ENCODE peak calls at places on chromosomes 4 and X, in five cellular contexts. One of them, this sample, is unnamed.

GRCh38 chr4:46994007-46994405 is 625 bp upstream of the GABRA4 start:
- DNase-seq in SK-N-SH: no peak
- DNase-seq in fibroblast of mammary gland: no peak
- DNase-seq in GM06990: no peak
- DNase-seq in MM.1S: no peak
- DNase-seq in this sample: no peak

GRCh38 chrX:39518451-39519212 is 579.1 kb downstream of the BCOR start:
- DNase-seq in GM06990: no peak
- DNase-seq in MM.1S: no peak
- DNase-seq in SK-N-SH: peak
- DNase-seq in fibroblast of mammary gland: no peak
- DNase-seq in this sample: peak

GRCh38 chr4:63717384-63717783 is 691.9 kb downstream of the TECRL start:
- DNase-seq in MM.1S: peak
- DNase-seq in fibroblast of mammary gland: no peak
- DNase-seq in SK-N-SH: peak
- DNase-seq in GM06990: no peak
- DNase-seq in this sample: no peak

GRCh38 chr4:177281544-177281943 is 28.1 kb upstream of the NEIL3 start:
- DNase-seq in SK-N-SH: no peak
- DNase-seq in fibroblast of mammary gland: no peak
- DNase-seq in GM06990: no peak
- DNase-seq in MM.1S: no peak
- DNase-seq in this sample: no peak

GRCh38 chr4:59729321-59729720 is 1470.8 kb upstream of the ADGRL3 start:
- DNase-seq in SK-N-SH: no peak
- DNase-seq in GM06990: no peak
- DNase-seq in MM.1S: no peak
- DNase-seq in fibroblast of mammary gland: no peak
- DNase-seq in this sample: no peak

GRCh38 chrX:72094894-72095293 is 36.8 kb downstream of the RTL5 start:
- DNase-seq in MM.1S: peak
- DNase-seq in GM06990: peak
- DNase-seq in SK-N-SH: peak
- DNase-seq in fibroblast of mammary gland: peak
- DNase-seq in this sample: peak

GRCh38 chrX:133928365-133928764 is 57.0 kb downstream of the GPC3 start:
- DNase-seq in fibroblast of mammary gland: no peak
- DNase-seq in GM06990: no peak
- DNase-seq in MM.1S: no peak
- DNase-seq in SK-N-SH: no peak
- DNase-seq in this sample: no peak

GRCh38 chr4:119794681-119795080 is 166.1 kb upstream of the PDE5A start:
- DNase-seq in SK-N-SH: no peak
- DNase-seq in MM.1S: no peak
- DNase-seq in GM06990: no peak
- DNase-seq in fibroblast of mammary gland: no peak
- DNase-seq in this sample: no peak

GRCh38 chrX:40090961-40091360 is 6.8 kb downstream of the BCOR start:
- DNase-seq in MM.1S: no peak
- DNase-seq in GM06990: no peak
- DNase-seq in fibroblast of mammary gland: no peak
- DNase-seq in SK-N-SH: no peak
- DNase-seq in this sample: peak

GRCh38 chr4:42719257-42719656 is 62.4 kb upstream of the ATP8A1 start:
- DNase-seq in fibroblast of mammary gland: no peak
- DNase-seq in GM06990: no peak
- DNase-seq in SK-N-SH: no peak
- DNase-seq in MM.1S: no peak
- DNase-seq in this sample: no peak

GRCh38 chr4:108702960-108703359 is 52.6 kb downstream of the OSTC start:
- DNase-seq in fibroblast of mammary gland: no peak
- DNase-seq in GM06990: no peak
- DNase-seq in MM.1S: peak
- DNase-seq in SK-N-SH: no peak
- DNase-seq in this sample: no peak

GRCh38 chr4:77579406-77580076 is 26.1 kb upstream of the CXCL13 start:
- DNase-seq in fibroblast of mammary gland: peak
- DNase-seq in SK-N-SH: no peak
- DNase-seq in MM.1S: no peak
- DNase-seq in GM06990: no peak
- DNase-seq in this sample: no peak

GRCh38 chr4:42464550-42465124 is 67.3 kb downstream of the SHISA3 start:
- DNase-seq in fibroblast of mammary gland: no peak
- DNase-seq in SK-N-SH: no peak
- DNase-seq in MM.1S: no peak
- DNase-seq in GM06990: no peak
- DNase-seq in this sample: no peak

GRCh38 chr4:27187786-27188185 is 327.1 kb downstream of the STIM2 start:
- DNase-seq in MM.1S: no peak
- DNase-seq in fibroblast of mammary gland: no peak
- DNase-seq in GM06990: no peak
- DNase-seq in SK-N-SH: no peak
- DNase-seq in this sample: no peak

GRCh38 chr4:121950680-121951569 is 935 bp downstream of the TRPC3 start:
- DNase-seq in SK-N-SH: peak
- DNase-seq in fibroblast of mammary gland: no peak
- DNase-seq in GM06990: peak
- DNase-seq in MM.1S: peak
- DNase-seq in this sample: peak

GRCh38 chr4:6916587-6917444 is 7.2 kb downstream of the TBC1D14 start:
- DNase-seq in MM.1S: no peak
- DNase-seq in GM06990: no peak
- DNase-seq in SK-N-SH: no peak
- DNase-seq in fibroblast of mammary gland: peak
- DNase-seq in this sample: peak

GRCh38 chrX:63503541-63503940 is 152.4 kb upstream of the SPIN4 start:
- DNase-seq in GM06990: no peak
- DNase-seq in MM.1S: no peak
- DNase-seq in SK-N-SH: no peak
- DNase-seq in fibroblast of mammary gland: peak
- DNase-seq in this sample: peak

GRCh38 chr4:187798385-187798784 is 197.2 kb upstream of the ZFP42 start:
- DNase-seq in MM.1S: no peak
- DNase-seq in fibroblast of mammary gland: no peak
- DNase-seq in GM06990: no peak
- DNase-seq in SK-N-SH: no peak
- DNase-seq in this sample: peak

GRCh38 chr4:10040049-10040892 is 19.0 kb upstream of the SLC2A9 start:
- DNase-seq in MM.1S: no peak
- DNase-seq in fibroblast of mammary gland: no peak
- DNase-seq in GM06990: no peak
- DNase-seq in SK-N-SH: no peak
- DNase-seq in this sample: peak

GRCh38 chrX:40871385-40872082 is 136.2 kb upstream of the MED14 start:
- DNase-seq in GM06990: peak
- DNase-seq in MM.1S: no peak
- DNase-seq in fibroblast of mammary gland: peak
- DNase-seq in SK-N-SH: no peak
- DNase-seq in this sample: no peak

GRCh38 chr4:61175495-61175894 is 24.6 kb upstream of the ADGRL3 start:
- DNase-seq in GM06990: no peak
- DNase-seq in fibroblast of mammary gland: no peak
- DNase-seq in SK-N-SH: no peak
- DNase-seq in MM.1S: no peak
- DNase-seq in this sample: no peak

GRCh38 chrX:72620550-72621145 is 48.0 kb upstream of the HDAC8 start:
- DNase-seq in SK-N-SH: no peak
- DNase-seq in MM.1S: no peak
- DNase-seq in GM06990: no peak
- DNase-seq in fibroblast of mammary gland: peak
- DNase-seq in this sample: no peak

GRCh38 chr4:5943561-5943960 is 50.7 kb upstream of the CRMP1 start:
- DNase-seq in GM06990: no peak
- DNase-seq in fibroblast of mammary gland: no peak
- DNase-seq in SK-N-SH: no peak
- DNase-seq in MM.1S: no peak
- DNase-seq in this sample: peak

GRCh38 chr4:169485791-169486742 is 126.3 kb downstream of the NEK1 start:
- DNase-seq in GM06990: peak
- DNase-seq in fibroblast of mammary gland: peak
- DNase-seq in MM.1S: peak
- DNase-seq in SK-N-SH: peak
- DNase-seq in this sample: peak

GRCh38 chr4:184836613-184837012 is 10.8 kb upstream of the ACSL1 start:
- DNase-seq in fibroblast of mammary gland: no peak
- DNase-seq in SK-N-SH: no peak
- DNase-seq in GM06990: no peak
- DNase-seq in MM.1S: no peak
- DNase-seq in this sample: peak

GRCh38 chrX:2391869-2392606 is 108.7 kb downstream of the DHRSX start:
- DNase-seq in SK-N-SH: no peak
- DNase-seq in GM06990: no peak
- DNase-seq in fibroblast of mammary gland: peak
- DNase-seq in MM.1S: no peak
- DNase-seq in this sample: peak

DNA sequence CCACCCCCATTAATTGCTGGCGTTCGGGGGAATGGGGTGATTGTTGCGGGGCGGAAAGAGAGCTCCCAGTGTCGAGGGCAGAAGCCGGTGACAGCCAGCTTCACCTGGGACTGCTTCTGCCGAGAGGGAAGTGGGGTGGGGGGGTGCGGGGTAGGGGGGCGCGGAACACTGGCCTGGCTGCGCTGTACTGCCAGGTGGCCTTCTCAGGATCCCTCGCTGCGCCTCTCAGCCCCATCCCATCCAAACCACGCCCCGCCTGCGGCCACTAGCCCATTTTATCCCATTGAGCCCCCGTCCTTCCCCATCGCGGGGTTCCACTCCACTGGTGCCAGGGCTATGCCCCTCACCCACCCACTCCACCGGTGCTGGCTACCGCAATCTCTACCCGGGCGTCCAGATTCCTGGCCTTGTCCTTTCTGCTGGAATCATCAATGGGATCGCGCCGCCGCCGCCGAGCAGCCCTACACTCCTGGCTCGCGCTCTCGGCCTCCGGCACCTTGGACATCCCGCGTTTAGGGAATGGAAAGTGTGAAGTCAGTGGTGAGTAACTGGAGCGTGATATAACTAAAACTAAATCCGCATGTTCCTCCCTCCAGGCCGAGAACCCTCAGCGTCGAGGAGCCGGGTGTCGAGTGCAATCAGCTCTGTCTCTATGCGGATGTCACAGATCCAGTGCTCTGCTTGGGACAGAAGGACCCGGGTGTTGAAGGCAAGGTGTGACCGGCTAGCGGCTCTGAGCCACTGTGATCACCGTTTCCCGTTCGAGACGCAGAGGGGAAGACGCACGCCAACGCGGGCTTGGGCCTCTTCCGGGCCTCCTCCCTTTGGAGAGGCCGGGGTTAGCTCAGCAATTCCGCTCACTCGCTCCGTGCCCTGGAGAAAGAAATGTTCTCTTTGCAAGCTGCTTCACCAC is 20.5 kb downstream of the NKX3-2 start:
- DNase-seq in GM06990: no peak
- DNase-seq in fibroblast of mammary gland: no peak
- DNase-seq in SK-N-SH: peak
- DNase-seq in MM.1S: no peak
- DNase-seq in this sample: no peak
- H3K4me3 ChIP-seq in GM06990: no peak
- H3K4me3 ChIP-seq in fibroblast of mammary gland: no peak
- H3K4me3 ChIP-seq in SK-N-SH: no peak
- H3K4me3 ChIP-seq in MM.1S: no peak
- H3K4me3 ChIP-seq in this sample: no peak

GRCh38 chr4:3656441-3657376 is 109.5 kb upstream of the ADRA2C start:
- DNase-seq in GM06990: no peak
- DNase-seq in fibroblast of mammary gland: no peak
- DNase-seq in MM.1S: no peak
- DNase-seq in SK-N-SH: no peak
- DNase-seq in this sample: no peak

GRCh38 chr4:3655485-3656429 is 110.4 kb upstream of the ADRA2C start:
- DNase-seq in GM06990: no peak
- DNase-seq in fibroblast of mammary gland: no peak
- DNase-seq in MM.1S: no peak
- DNase-seq in SK-N-SH: no peak
- DNase-seq in this sample: peak

GRCh38 chr4:3660086-3660927 is 105.9 kb upstream of the ADRA2C start:
- DNase-seq in fibroblast of mammary gland: no peak
- DNase-seq in GM06990: no peak
- DNase-seq in MM.1S: no peak
- DNase-seq in SK-N-SH: no peak
- DNase-seq in this sample: no peak

GRCh38 chr4:3659131-3659530 is 107.1 kb upstream of the ADRA2C start:
- DNase-seq in GM06990: no peak
- DNase-seq in SK-N-SH: peak
- DNase-seq in fibroblast of mammary gland: no peak
- DNase-seq in MM.1S: no peak
- DNase-seq in this sample: no peak

GRCh38 chr4:3657917-3658913 is 108.0 kb upstream of the ADRA2C start:
- DNase-seq in SK-N-SH: peak
- DNase-seq in MM.1S: no peak
- DNase-seq in fibroblast of mammary gland: peak
- DNase-seq in GM06990: no peak
- DNase-seq in this sample: no peak
- H3K4me3 ChIP-seq in SK-N-SH: no peak
- H3K4me3 ChIP-seq in MM.1S: no peak
- H3K4me3 ChIP-seq in fibroblast of mammary gland: no peak
- H3K4me3 ChIP-seq in GM06990: no peak
- H3K4me3 ChIP-seq in this sample: no peak

GRCh38 chr4:87918314-87919058 is 57.0 kb upstream of the SPP1 start:
- DNase-seq in fibroblast of mammary gland: no peak
- DNase-seq in SK-N-SH: no peak
- DNase-seq in MM.1S: no peak
- DNase-seq in GM06990: no peak
- DNase-seq in this sample: no peak
- H3K4me3 ChIP-seq in fibroblast of mammary gland: no peak
- H3K4me3 ChIP-seq in SK-N-SH: no peak
- H3K4me3 ChIP-seq in MM.1S: no peak
- H3K4me3 ChIP-seq in GM06990: no peak
- H3K4me3 ChIP-seq in this sample: no peak

GRCh38 chr4:2937146-2937857 is 25.9 kb downstream of the NOP14 start:
- DNase-seq in fibroblast of mammary gland: peak
- DNase-seq in MM.1S: no peak
- DNase-seq in SK-N-SH: no peak
- DNase-seq in GM06990: peak
- DNase-seq in this sample: peak

GRCh38 chr4:2935762-2936743 is 27.2 kb downstream of the NOP14 start:
- DNase-seq in SK-N-SH: no peak
- DNase-seq in fibroblast of mammary gland: peak
- DNase-seq in MM.1S: no peak
- DNase-seq in GM06990: peak
- DNase-seq in this sample: peak

GRCh38 chr4:2937986-2938385 is 25.2 kb downstream of the NOP14 start:
- DNase-seq in SK-N-SH: no peak
- DNase-seq in MM.1S: no peak
- DNase-seq in GM06990: no peak
- DNase-seq in fibroblast of mammary gland: no peak
- DNase-seq in this sample: no peak

GRCh38 chr4:2934813-2935761 is 28.1 kb downstream of the NOP14 start:
- DNase-seq in SK-N-SH: peak
- DNase-seq in GM06990: peak
- DNase-seq in fibroblast of mammary gland: peak
- DNase-seq in MM.1S: peak
- DNase-seq in this sample: peak

DNA sequence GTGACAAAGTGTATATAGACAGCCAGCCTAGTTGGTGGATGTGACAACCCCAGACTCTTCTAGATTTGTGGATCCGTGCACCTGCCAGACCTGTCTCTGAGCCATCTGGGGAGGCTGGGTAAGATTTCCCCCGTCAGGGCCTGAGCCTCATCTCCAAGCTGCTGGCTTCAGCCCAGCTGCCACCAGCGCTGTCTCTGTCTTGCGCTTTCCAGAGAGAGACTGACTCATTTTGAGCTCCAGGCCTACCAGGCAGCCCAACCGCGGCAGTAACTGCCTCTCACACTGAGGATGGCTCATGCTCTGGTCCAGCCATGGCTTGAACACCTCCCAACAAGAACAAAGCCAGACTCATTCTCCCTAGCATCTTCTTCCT is 26.4 kb downstream of the NOP14 start:
- DNase-seq in MM.1S: no peak
- DNase-seq in GM06990: peak
- DNase-seq in fibroblast of mammary gland: peak
- DNase-seq in SK-N-SH: no peak
- DNase-seq in this sample: no peak
- H3K4me3 ChIP-seq in MM.1S: no peak
- H3K4me3 ChIP-seq in GM06990: peak
- H3K4me3 ChIP-seq in fibroblast of mammary gland: no peak
- H3K4me3 ChIP-seq in SK-N-SH: no peak
- H3K4me3 ChIP-seq in this sample: no peak